ENCODE peak calls at places on chromosome 11, in four cellular contexts. H is stimulated activated CD8-positive, alpha-beta memory T cell treated with anti-CD3 and anti-CD28 coated beads, Interleukin-15, amount 100 ng/mL, for 4 hours; Q is T follicular helper cell; O is lung. U is an unnamed sample.

GRCh38 chr11:66347425-66348276 is at the start of gene B4GAT1:
- DNase-seq in H (peak), Q (peak), O (peak), U (peak)

GRCh38 chr11:76266269-76266668 is 60.0 kb upstream of the WNT11 start:
- DNase-seq in H (no peak), Q (no peak), O (no peak), U (no peak)

GRCh38 chr11:9263840-9264380 is 1.2 kb downstream of the DENND5A start:
- DNase-seq in H (peak), Q (no peak), O (no peak), U (no peak)

GRCh38 chr11:111775024-111775710 is 9.0 kb upstream of the PPP2R1B start:
- DNase-seq in H (no peak), Q (no peak), O (no peak), U (no peak)

GRCh38 chr11:123241874-123242538 is 47.0 kb upstream of the CLMP start:
- DNase-seq in H (no peak), Q (no peak), O (no peak), U (no peak)

GRCh38 chr11:35045219-35045819 is 93.7 kb upstream of the CD44 start:
- DNase-seq in H (peak), Q (peak), O (peak), U (peak)

GRCh38 chr11:115104851-115105453 is 399.3 kb downstream of the CADM1 start:
- DNase-seq in H (no peak), Q (no peak), O (no peak), U (no peak)

GRCh38 chr11:1467270-1467669 is 19.3 kb downstream of the MOB2 start:
- DNase-seq in H (no peak), Q (no peak), O (no peak), U (no peak)

GRCh38 chr11:46006418-46007070 is 84.1 kb downstream of the LARGE2 start:
- DNase-seq in H (no peak), Q (no peak), O (no peak), U (no peak)

GRCh38 chr11:9660886-9661285 is 3.0 kb upstream of the SWAP70 start:
- DNase-seq in H (no peak), Q (no peak), O (no peak), U (no peak)

GRCh38 chr11:33266418-33267215 is 9.4 kb downstream of the HIPK3 start:
- DNase-seq in H (no peak), Q (no peak), O (no peak), U (no peak)

GRCh38 chr11:118608268-118609214 is 1.1 kb downstream of the PHLDB1 start:
- DNase-seq in H (peak), Q (peak), O (no peak), U (peak)

GRCh38 chr11:17513853-17514252 is 30.4 kb downstream of the USH1C start:
- DNase-seq in H (no peak), Q (no peak), O (no peak), U (no peak)

GRCh38 chr11:2808850-2809847 is 76.4 kb downstream of the CDKN1C start:
- DNase-seq in H (no peak), Q (no peak), O (no peak), U (no peak)

GRCh38 chr11:82960000-82960778 is 58.7 kb downstream of the DDIAS start:
- DNase-seq in H (peak), Q (peak), O (no peak), U (no peak)

GRCh38 chr11:47154738-47155570 is 21.7 kb downstream of the ARFGAP2 start:
- DNase-seq in H (no peak), Q (no peak), O (no peak), U (no peak)

GRCh38 chr11:69461272-69461962 is 20.0 kb upstream of the LINC01488 start:
- DNase-seq in H (no peak), Q (no peak), O (no peak), U (no peak)

GRCh38 chr11:32386770-32387377 is 48.5 kb downstream of the WT1 start:
- DNase-seq in H (no peak), Q (no peak), O (no peak), U (no peak)

GRCh38 chr11:111549869-111550203 is 9.3 kb downstream of the LAYN start:
- DNase-seq in H (no peak), Q (no peak), O (no peak), U (no peak)

GRCh38 chr11:240315-240714 is 3.5 kb downstream of the PSMD13 start:
- DNase-seq in H (no peak), Q (no peak), O (no peak), U (no peak)

GRCh38 chr11:1336836-1337646 is 27.6 kb upstream of the TOLLIP start:
- DNase-seq in H (no peak), Q (peak), O (peak), U (peak)

GRCh38 chr11:66310324-66310723 is 6.5 kb downstream of the CD248 start:
- DNase-seq in H (no peak), Q (no peak), O (no peak), U (no peak)

GRCh38 chr11:62372871-62373270 is 35.6 kb downstream of the ASRGL1 start:
- DNase-seq in H (no peak), Q (no peak), O (no peak), U (no peak)

GRCh38 chr11:66429983-66430602 is 8.6 kb downstream of the MRPL11 start:
- DNase-seq in H (peak), Q (peak), O (peak), U (peak)

GRCh38 chr11:66891849-66892660 is 35.2 kb downstream of the LRFN4 start:
- DNase-seq in H (no peak), Q (no peak), O (no peak), U (no peak)

GRCh38 chr11:105609832-105610781 is at the start of gene GRIA4:
- DNase-seq in H (no peak), Q (no peak), O (no peak), U (no peak)

GRCh38 chr11:2746401-2747230 is 46.8 kb upstream of the KCNQ1OT1 start:
- DNase-seq in H (no peak), Q (no peak), O (no peak), U (no peak)

GRCh38 chr11:111793863-111794262 is 27.7 kb upstream of the PPP2R1B start:
- DNase-seq in H (no peak), Q (no peak), O (no peak), U (no peak)

GRCh38 chr11:86274503-86274902 is 27.5 kb upstream of the HIKESHI start:
- DNase-seq in H (no peak), Q (no peak), O (no peak), U (no peak)

GRCh38 chr11:128871165-128871564 is 4.1 kb upstream of the KCNJ1 start:
- DNase-seq in H (no peak), Q (no peak), O (no peak), U (no peak)

GRCh38 chr11:120807414-120808150 is 216.3 kb upstream of the TBCEL start:
- DNase-seq in H (no peak), Q (no peak), O (no peak), U (no peak)

GRCh38 chr11:46380340-46381045 is 976 bp upstream of the MDK start:
- DNase-seq in H (peak), Q (no peak), O (peak), U (peak)

GRCh38 chr11:123299721-123300120 is 104.7 kb upstream of the CLMP start:
- DNase-seq in H (no peak), Q (no peak), O (no peak), U (no peak)

GRCh38 chr11:102577182-102577581 is 46.6 kb upstream of the MMP7 start:
- DNase-seq in H (no peak), Q (no peak), O (no peak), U (no peak)

GRCh38 chr11:30489513-30489912 is 96.6 kb downstream of the MPPED2 start:
- DNase-seq in H (no peak), Q (no peak), O (no peak), U (no peak)

GRCh38 chr11:121452609-121453150 is at the start of gene SORL1-AS1:
- DNase-seq in H (peak), Q (peak), O (no peak), U (peak)

GRCh38 chr11:12220305-12220704 is 109.9 kb downstream of the MICAL2 start:
- DNase-seq in H (no peak), Q (no peak), O (no peak), U (no peak)

GRCh38 chr11:118820412-118821357 is 29.7 kb upstream of the DDX6 start:
- DNase-seq in H (no peak), Q (no peak), O (peak), U (no peak)

GRCh38 chr11:12783765-12784164 is 109.5 kb downstream of the TEAD1 start:
- DNase-seq in H (no peak), Q (no peak), O (no peak), U (no peak)

GRCh38 chr11:63670738-63671321 is 346 bp downstream of the ATL3 start:
- DNase-seq in H (no peak), Q (peak), O (peak), U (peak)